ENCODE peak calls at places on chromosomes 4 and X, in nine cellular contexts. T is stomach, S is suprapubic skin, R is prostate gland, I is transverse colon, U is sigmoid colon, X is K562, D is HCT116, V is upper lobe of left lung. Y is an unnamed sample.

GRCh38 chr4:88320780-88321373 is 36.5 kb upstream of the PPM1K start:
- DNase-seq in S (no peak), R (no peak), U (no peak), V (no peak), X (no peak), I (peak; percentile 38), D (no peak), T (peak; percentile 30), Y (no peak)

GRCh38 chrX:68832101-68832416 is 3.2 kb downstream of the EFNB1 start:
- DNase-seq in D (no peak), X (no peak), I (peak; percentile 60), R (no peak), V (no peak), T (peak; percentile 45), S (no peak), U (peak; percentile 82), Y (no peak)

GRCh38 chrX:151763711-151764110 is 29.2 kb downstream of the CNGA2 start:
- DNase-seq in T (no peak), S (no peak), D (no peak), I (no peak), X (no peak), V (peak; percentile 27), R (no peak), U (no peak), Y (no peak)

GRCh38 chr4:159428293-159428692 is 325.4 kb downstream of the RAPGEF2 start:
- DNase-seq in U (no peak), S (no peak), X (no peak), V (no peak), D (no peak), R (no peak), I (no peak), T (no peak), Y (no peak)

GRCh38 chr4:45119376-45119775 is 393.0 kb upstream of the GNPDA2 start:
- DNase-seq in U (no peak), V (no peak), X (no peak), T (no peak), R (no peak), I (no peak), D (no peak), S (no peak), Y (no peak)

GRCh38 chrX:49876750-49877149 is 2.5 kb upstream of the USP27X start:
- DNase-seq in I (no peak), R (peak; percentile 16), V (no peak), D (peak; percentile 12), T (no peak), X (peak; percentile 46), S (no peak), U (no peak), Y (no peak)

GRCh38 chr4:110049951-110050925 is 137.6 kb downstream of the EGF start:
- DNase-seq in S (no peak), V (no peak), R (peak; percentile 20), X (peak; percentile 65), D (peak; percentile 8), I (peak; percentile 40), T (peak; percentile 47), U (no peak), Y (no peak)

GRCh38 chr4:545612-546011 is 30.5 kb downstream of the TMEM271 start:
- DNase-seq in S (no peak), X (no peak), T (no peak), U (no peak), R (no peak), D (no peak), I (no peak), V (no peak), Y (no peak)

GRCh38 chrX:130028196-130028595 is 45.8 kb downstream of the BCORL1 start:
- DNase-seq in D (peak; percentile 3), S (no peak), X (peak; percentile 52), U (no peak), V (peak; percentile 89), I (peak; percentile 51), R (peak; percentile 5), T (peak; percentile 57), Y (no peak)

GRCh38 chrX:153727108-153727931 is 2.7 kb downstream of the ABCD1 start:
- DNase-seq in S (no peak), D (no peak), R (peak; percentile 60), V (no peak), I (peak; percentile 63), U (peak; percentile 89), T (peak; percentile 78), X (no peak), Y (no peak)

GRCh38 chr4:170198742-170199141 is 109.0 kb upstream of the AADAT start:
- DNase-seq in S (no peak), R (no peak), D (peak; percentile 4), T (no peak), V (no peak), I (no peak), X (no peak), U (no peak), Y (no peak)

GRCh38 chrX:9122504-9123245 is 88.7 kb upstream of the FAM9B start:
- DNase-seq in X (no peak), U (no peak), T (no peak), S (no peak), V (no peak), I (no peak), D (no peak), R (no peak), Y (no peak)

GRCh38 chr4:33837043-33837442 is 2407.3 kb downstream of the ARAP2 start:
- DNase-seq in U (no peak), I (no peak), R (no peak), T (no peak), D (no peak), S (no peak), X (no peak), V (no peak), Y (no peak)

GRCh38 chrX:150664290-150664689 is 28.9 kb upstream of the MTMR1 start:
- DNase-seq in V (no peak), X (no peak), U (peak; percentile 71), D (no peak), R (peak; percentile 39), S (no peak), I (no peak), T (peak; percentile 76), Y (no peak)

GRCh38 chr4:41853973-41854372 is 81.3 kb upstream of the TMEM33 start:
- DNase-seq in R (no peak), T (no peak), U (no peak), I (no peak), D (no peak), X (no peak), S (no peak), V (no peak), Y (no peak)

GRCh38 chr4:154714339-154715040 is 29.3 kb upstream of the LRAT start:
- DNase-seq in X (no peak), S (no peak), I (no peak), D (no peak), R (no peak), U (no peak), T (no peak), V (no peak), Y (no peak)

GRCh38 chrX:109472939-109473713 is 8.8 kb downstream of the GUCY2F start:
- DNase-seq in S (no peak), X (peak; percentile 3), T (no peak), I (no peak), U (no peak), V (no peak), D (peak; percentile 27), R (no peak), Y (no peak)
- TF ChIP-seq CTCF in S (no peak), X (peak; percentile 46), T (no peak), I (no peak), U (no peak), V (no peak), D (peak; percentile 40), R (no peak), Y (no peak)

GRCh38 chr4:38782452-38783108 is at the start of gene TLR10:
- DNase-seq in X (peak; percentile 39), V (no peak), R (peak; percentile 40), T (peak; percentile 36), S (no peak), U (no peak), D (peak; percentile 34), I (peak; percentile 46), Y (no peak)
- TF ChIP-seq POLR2A in X (no peak), V (no peak), R (no peak), T (no peak), S (no peak), U (no peak), D (no peak), I (no peak), Y (no peak)

GRCh38 chr4:123986268-123986798 is 589.7 kb downstream of the SPRY1 start:
- DNase-seq in V (no peak), R (no peak), X (no peak), I (peak; percentile 13), D (no peak), U (peak; percentile 88), S (peak; percentile 83), T (no peak), Y (peak; percentile 35)
- TF ChIP-seq POLR2AphosphoS5 in V (peak; percentile 46), R (no peak), X (no peak), I (no peak), D (no peak), U (no peak), S (no peak), T (no peak), Y (no peak)

DNA sequence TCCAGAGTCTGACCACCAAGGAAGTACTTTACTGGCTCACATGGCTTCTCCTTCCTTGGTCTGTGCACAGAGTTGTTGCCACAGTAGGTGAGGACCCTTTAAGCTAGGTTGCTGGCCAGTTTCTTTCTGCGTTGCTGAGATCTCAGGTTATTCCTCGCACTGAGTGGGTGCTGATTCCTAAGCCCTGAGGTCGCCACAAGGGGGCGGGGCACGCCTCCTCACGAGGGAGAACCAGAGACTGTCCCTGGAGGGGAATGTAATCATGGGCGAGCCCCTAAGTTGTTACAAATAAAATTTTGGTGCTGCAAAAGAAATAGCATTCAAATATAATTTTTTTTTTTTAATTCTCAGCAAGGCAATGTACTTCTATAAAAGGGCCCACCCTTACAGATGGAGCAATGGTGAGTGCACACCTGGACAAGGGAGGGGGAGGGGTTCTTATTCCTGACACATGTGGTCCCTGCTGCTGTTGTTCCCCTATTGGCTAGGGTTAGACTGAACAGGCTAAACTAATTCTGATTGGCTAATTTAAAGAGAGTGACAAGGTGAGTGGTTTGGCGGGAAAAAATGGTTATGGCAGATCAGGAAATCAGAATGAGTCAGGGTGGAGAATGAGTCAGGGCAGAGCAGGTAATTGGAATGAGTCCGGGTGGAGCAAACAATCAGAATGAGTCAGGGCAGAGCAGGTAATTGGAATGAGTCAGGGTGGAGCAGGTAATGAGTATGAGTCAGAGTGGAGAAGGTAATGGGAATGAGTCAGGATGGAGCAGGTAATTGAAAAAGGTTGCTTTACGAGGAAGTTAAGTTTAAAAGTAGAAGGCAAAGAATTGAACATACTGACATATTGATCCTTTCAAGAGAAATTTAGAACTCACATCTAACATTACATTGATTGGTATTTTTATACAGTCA is 107.5 kb downstream of the VSIG4 start:
- DNase-seq in I (peak; percentile 30), U (no peak), T (no peak), V (peak; percentile 21), S (no peak), D (peak; percentile 92), X (peak; percentile 9), R (no peak), Y (no peak)
- TF ChIP-seq CTCF in I (no peak), U (no peak), T (no peak), V (no peak), S (no peak), D (peak; percentile 28), X (peak; percentile 55), R (no peak), Y (no peak)

GRCh38 chr4:144627663-144628076 is 18.3 kb upstream of the HHIP start:
- DNase-seq in R (no peak), S (no peak), U (no peak), X (no peak), I (no peak), T (no peak), D (no peak), V (no peak), Y (no peak)
- TF ChIP-seq POLR2A in R (no peak), S (no peak), U (no peak), X (no peak), I (no peak), T (no peak), D (no peak), V (no peak), Y (no peak)

Y was measured in breast epithelium.